ENCODE peak calls at places on chromosomes 7 and 10, in seven cellular contexts. J is transverse colon, N is AG04450, Q is MCF 10A, P is PC-9, F is endothelial cell, U is GM20000. R is an unnamed sample.

GRCh38 chr10:132606031-132606491 is 68.5 kb downstream of the INPP5A start:
- DNase-seq in J (no peak), N (no peak), Q (no peak), P (no peak), F (no peak), U (no peak), R (peak; percentile 67)

GRCh38 chr10:22253578-22253882 is 35.7 kb upstream of the EBLN1 start:
- DNase-seq in J (peak; percentile 35), N (no peak), Q (no peak), P (no peak), F (peak; percentile 29), U (no peak), R (no peak)

GRCh38 chr10:491667-492424 is 197.6 kb downstream of the DIP2C start:
- DNase-seq in J (no peak), N (no peak), Q (no peak), P (no peak), F (no peak), U (no peak), R (no peak)

GRCh38 chr7:106590209-106590816 is 70.6 kb downstream of the CCDC71L start:
- DNase-seq in J (no peak), N (no peak), Q (no peak), P (no peak), F (peak; percentile 17), U (no peak), R (no peak)

GRCh38 chr7:107779647-107780099 is 23.4 kb downstream of the SLC26A3 start:
- DNase-seq in J (peak; percentile 47), N (no peak), Q (no peak), P (no peak), F (no peak), U (no peak), R (no peak)

GRCh38 chr7:98357751-98358161 is 43.1 kb downstream of the BAIAP2L1 start:
- DNase-seq in J (peak; percentile 40), N (no peak), Q (peak; percentile 88), P (peak; percentile 44), F (no peak), U (no peak), R (no peak)

GRCh38 chr7:130758429-130759056 is 24.5 kb upstream of the KLF14 start:
- DNase-seq in J (no peak), N (peak; percentile 30), Q (peak; percentile 57), P (peak; percentile 50), F (no peak), U (peak; percentile 49), R (no peak)

GRCh38 chr7:31924228-31924627 is 146.0 kb downstream of the PDE1C start:
- DNase-seq in J (no peak), N (no peak), Q (no peak), P (no peak), F (no peak), U (no peak), R (no peak)

GRCh38 chr10:115566867-115567266 is 473.7 kb downstream of the ATRNL1 start:
- DNase-seq in J (no peak), N (no peak), Q (no peak), P (peak; percentile 40), F (no peak), U (no peak), R (no peak)

GRCh38 chr7:2477447-2478386 is 1.5 kb upstream of the GRIFIN start:
- DNase-seq in J (peak; percentile 74), N (no peak), Q (peak; percentile 61), P (no peak), F (peak; percentile 85), U (peak; percentile 90), R (no peak)

GRCh38 chr10:43082756-43083155 is 5.9 kb downstream of the RET start:
- DNase-seq in J (no peak), N (no peak), Q (no peak), P (no peak), F (no peak), U (no peak), R (no peak)

GRCh38 chr10:88150338-88150737 is 286.9 kb downstream of the PTEN start:
- DNase-seq in J (no peak), N (no peak), Q (peak; percentile 87), P (peak; percentile 44), F (no peak), U (no peak), R (no peak)

GRCh38 chr7:99768471-99768870 is 15.5 kb downstream of the CYP3A4 start:
- DNase-seq in J (no peak), N (no peak), Q (no peak), P (no peak), F (no peak), U (no peak), R (no peak)

GRCh38 chr7:133703547-133703946 is 423.6 kb upstream of the LRGUK start:
- DNase-seq in J (no peak), N (peak; percentile 85), Q (no peak), P (no peak), F (no peak), U (no peak), R (no peak)

GRCh38 chr7:70598976-70599375 is 533.0 kb upstream of the GALNT17 start:
- DNase-seq in J (peak; percentile 83), N (no peak), Q (peak; percentile 81), P (peak; percentile 49), F (no peak), U (no peak), R (no peak)

GRCh38 chr10:60646966-60647796 is 131.1 kb upstream of the CDK1 start:
- DNase-seq in J (peak; percentile 22), N (peak; percentile 38), Q (peak; percentile 76), P (no peak), F (peak; percentile 63), U (peak; percentile 42), R (no peak)

GRCh38 chr7:101985646-101986199 is 168.3 kb downstream of the CUX1 start:
- DNase-seq in J (no peak), N (no peak), Q (no peak), P (no peak), F (no peak), U (no peak), R (no peak)

GRCh38 chr7:29177963-29178612 is 16.5 kb upstream of the CHN2 start:
- DNase-seq in J (peak; percentile 33), N (no peak), Q (no peak), P (no peak), F (no peak), U (no peak), R (no peak)

GRCh38 chr7:71311576-71311975 is 179.6 kb downstream of the GALNT17 start:
- DNase-seq in J (no peak), N (no peak), Q (no peak), P (no peak), F (no peak), U (no peak), R (no peak)

GRCh38 chr10:73586583-73586984 is 4.6 kb downstream of the USP54 start:
- DNase-seq in J (peak; percentile 38), N (peak; percentile 21), Q (peak; percentile 49), P (peak; percentile 93), F (no peak), U (no peak), R (no peak)

GRCh38 chr10:34295142-34295548 is 520.0 kb downstream of the PARD3 start:
- DNase-seq in J (no peak), N (no peak), Q (no peak), P (no peak), F (no peak), U (no peak), R (no peak)

GRCh38 chr7:19772323-19772722 is 1.1 kb downstream of the TMEM196 start:
- DNase-seq in J (no peak), N (no peak), Q (no peak), P (no peak), F (no peak), U (no peak), R (no peak)

GRCh38 chr10:78898341-78899097 is 170.2 kb upstream of the ZMIZ1 start:
- DNase-seq in J (no peak), N (no peak), Q (no peak), P (no peak), F (no peak), U (no peak), R (no peak)

GRCh38 chr10:61257956-61258496 is 195.2 kb downstream of the TMEM26 start:
- DNase-seq in J (no peak), N (peak; percentile 43), Q (no peak), P (no peak), F (no peak), U (no peak), R (no peak)

GRCh38 chr10:19937989-19938388 is 121.8 kb downstream of the PLXDC2 start:
- DNase-seq in J (no peak), N (no peak), Q (no peak), P (no peak), F (no peak), U (no peak), R (no peak)
- TF ChIP-seq CTCF in J (no peak), N (no peak), Q (no peak), P (no peak), F (no peak), U (no peak), R (no peak)

DNA sequence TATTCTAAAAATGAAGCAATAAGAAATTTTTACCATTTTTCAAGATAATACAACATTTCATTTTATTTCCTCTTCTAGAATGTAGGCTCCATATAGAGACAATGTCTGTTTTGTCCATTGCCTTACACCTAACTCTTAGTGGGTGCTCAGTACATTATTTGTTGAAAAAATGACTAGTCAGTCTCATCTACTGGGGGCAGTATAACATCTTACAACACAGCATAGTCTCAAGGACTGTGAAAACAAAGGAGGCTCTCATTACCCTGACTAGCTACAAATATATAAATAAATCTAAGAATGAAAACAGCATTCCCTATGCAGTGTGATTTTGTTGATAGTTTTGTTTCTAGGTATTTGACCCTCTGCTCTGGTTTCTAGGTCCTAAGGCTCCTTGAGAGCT is 11.6 kb downstream of the CRPPA start:
- DNase-seq in J (no peak), N (no peak), Q (no peak), P (no peak), F (no peak), U (no peak), R (no peak)
- TF ChIP-seq CTCF in J (no peak), N (no peak), Q (no peak), P (no peak), F (no peak), U (no peak), R (no peak)

GRCh38 chr10:51920672-51921071 is 221.3 kb upstream of the CSTF2T start:
- DNase-seq in J (no peak), N (no peak), Q (no peak), P (no peak), F (no peak), U (no peak), R (no peak)

GRCh38 chr10:51928182-51928581 is 228.8 kb upstream of the CSTF2T start:
- DNase-seq in J (no peak), N (no peak), Q (no peak), P (no peak), F (no peak), U (no peak), R (no peak)

GRCh38 chr10:51924359-51924758 is 225.0 kb upstream of the CSTF2T start:
- DNase-seq in J (no peak), N (no peak), Q (no peak), P (no peak), F (no peak), U (no peak), R (no peak)

GRCh38 chr10:51926336-51926735 is 226.9 kb upstream of the CSTF2T start:
- DNase-seq in J (no peak), N (no peak), Q (no peak), P (no peak), F (no peak), U (no peak), R (no peak)
- TF ChIP-seq CTCF in J (no peak), N (no peak), Q (no peak), P (no peak), F (no peak), U (no peak), R (no peak)

DNA sequence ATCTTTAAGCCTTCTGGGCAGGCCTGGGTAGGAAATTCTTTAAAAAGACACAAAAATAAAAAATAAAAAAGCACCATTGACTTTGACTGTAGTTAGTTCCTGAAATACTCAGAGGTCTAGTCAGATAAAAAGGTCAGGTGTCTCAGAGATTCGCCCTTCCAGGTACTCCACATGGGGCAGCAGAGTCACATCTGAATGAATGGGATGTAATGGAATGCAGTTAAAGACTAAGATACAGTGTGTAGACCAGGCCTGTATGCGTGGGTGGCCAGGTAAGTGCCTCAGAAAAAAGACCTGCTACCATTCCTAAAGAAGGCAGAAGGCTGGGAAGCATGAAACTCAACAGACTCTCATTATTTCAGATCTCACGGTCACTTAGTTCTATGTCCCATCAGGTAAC is 68.6 kb upstream of the SEM1 start:
- DNase-seq in J (no peak), N (no peak), Q (peak; percentile 32), P (no peak), F (no peak), U (no peak), R (no peak)
- TF ChIP-seq CTCF in J (no peak), N (no peak), Q (peak; percentile 20), P (no peak), F (no peak), U (no peak), R (no peak)

R was measured in coronary artery.